ENCODE peak calls at places on chromosomes 11 and 22, in ten cellular contexts. U is fibroblast of the aortic adventitia, D is GM13977, F is cardiac muscle cell, O is OCI-LY7, I is K562, Y is endothelial cell, W is A549, B is breast epithelium, J is astrocyte of the spinal cord. T is an unnamed sample.
A peak's percentile ranks its signal among the peaks of the same experiment; 100 is the strongest.

GRCh38 chr11:70191495-70192140 is 11.5 kb upstream of the FADD start:
- DNase-seq in D (peak; percentile 84), W (peak; percentile 74), U (peak; percentile 47), I (peak; percentile 79), J (peak; percentile 56), B (peak; percentile 52), O (no peak), Y (peak; percentile 90), F (peak; percentile 91), T (peak; percentile 78)

GRCh38 chr11:87260811-87261210 is 223.1 kb downstream of the TMEM135 start:
- DNase-seq in Y (no peak), F (no peak), W (no peak), J (no peak), I (no peak), B (no peak), D (no peak), O (no peak), U (peak; percentile 52), T (no peak)

GRCh38 chr11:83818349-83818748 is 532.2 kb upstream of the CCDC90B start:
- DNase-seq in W (no peak), I (no peak), D (no peak), F (no peak), B (no peak), U (no peak), J (peak; percentile 12), Y (no peak), O (no peak), T (no peak)

GRCh38 chr11:29962243-29962642 is 54.6 kb downstream of the KCNA4 start:
- DNase-seq in U (no peak), B (no peak), F (no peak), Y (peak; percentile 30), W (no peak), D (no peak), I (no peak), J (no peak), O (peak; percentile 7), T (no peak)

GRCh38 chr11:109034341-109034696 is 369.4 kb downstream of the DDX10 start:
- DNase-seq in B (no peak), Y (no peak), I (no peak), J (peak; percentile 67), F (no peak), U (peak; percentile 67), O (no peak), D (no peak), W (no peak), T (no peak)

GRCh38 chr11:123584186-123584585 is 70.2 kb downstream of the SCN3B start:
- DNase-seq in I (no peak), D (no peak), B (no peak), Y (no peak), F (no peak), O (no peak), W (no peak), U (no peak), J (no peak), T (no peak)

GRCh38 chr11:121909571-121909970 is 206.4 kb downstream of the BLID start:
- DNase-seq in D (no peak), F (no peak), J (no peak), U (no peak), I (no peak), B (no peak), O (no peak), W (no peak), Y (no peak), T (no peak)

GRCh38 chr11:124586247-124586860 is 16.6 kb downstream of the OR8A1 start:
- DNase-seq in U (peak; percentile 67), I (peak; percentile 75), J (peak; percentile 72), Y (peak; percentile 69), O (peak; percentile 56), W (peak; percentile 2), B (no peak), F (peak; percentile 67), D (peak; percentile 30), T (peak; percentile 28)

GRCh38 chr11:19673924-19674390 is 38.7 kb upstream of the NAV2 start:
- DNase-seq in Y (no peak), D (no peak), B (peak; percentile 94), I (no peak), F (peak; percentile 69), U (peak; percentile 54), O (no peak), J (peak; percentile 33), W (no peak), T (no peak)

GRCh38 chr11:117495357-117495756 is 167.7 kb downstream of the CEP164 start:
- DNase-seq in F (no peak), I (no peak), O (no peak), Y (no peak), B (no peak), D (no peak), U (no peak), J (no peak), W (no peak), T (no peak)

GRCh38 chr22:50087646-50088045 is 2.2 kb upstream of the MOV10L1 start:
- DNase-seq in I (no peak), D (no peak), W (no peak), O (no peak), B (no peak), J (no peak), Y (no peak), U (no peak), F (no peak), T (no peak)

GRCh38 chr11:27075192-27075591 is 34.6 kb downstream of the BBOX1 start:
- DNase-seq in O (no peak), D (no peak), U (peak; percentile 30), I (no peak), B (no peak), F (no peak), J (peak; percentile 82), W (no peak), Y (no peak), T (no peak)

GRCh38 chr11:33651555-33651954 is 49.1 kb downstream of the C11orf91 start:
- DNase-seq in F (no peak), U (no peak), B (no peak), W (no peak), O (no peak), J (no peak), Y (no peak), I (no peak), D (no peak), T (no peak)

GRCh38 chr11:7657306-7658025 is 15.8 kb downstream of the CYB5R2 start:
- DNase-seq in J (peak; percentile 25), B (no peak), U (peak; percentile 87), D (peak; percentile 28), O (no peak), Y (peak; percentile 60), W (peak; percentile 49), F (peak; percentile 77), I (peak; percentile 76), T (no peak)

GRCh38 chr11:8830641-8831040 is 80.3 kb upstream of the AKIP1 start:
- DNase-seq in B (no peak), I (no peak), U (no peak), F (no peak), W (no peak), O (no peak), D (no peak), Y (no peak), J (no peak), T (no peak)

GRCh38 chr22:36546932-36547331 is 18.0 kb upstream of the EIF3D start:
- DNase-seq in O (no peak), D (no peak), J (peak; percentile 54), U (peak; percentile 59), I (no peak), W (peak; percentile 71), F (no peak), B (no peak), Y (no peak), T (no peak)

GRCh38 chr11:92511522-92512203 is 287.0 kb downstream of the FAT3 start:
- DNase-seq in O (no peak), D (no peak), J (no peak), F (no peak), W (no peak), B (no peak), U (no peak), I (no peak), Y (no peak), T (no peak)
- TF ChIP-seq CTCF in O (no peak), D (no peak), J (no peak), F (no peak), W (no peak), B (no peak), U (no peak), I (no peak), Y (no peak), T (no peak)

DNA sequence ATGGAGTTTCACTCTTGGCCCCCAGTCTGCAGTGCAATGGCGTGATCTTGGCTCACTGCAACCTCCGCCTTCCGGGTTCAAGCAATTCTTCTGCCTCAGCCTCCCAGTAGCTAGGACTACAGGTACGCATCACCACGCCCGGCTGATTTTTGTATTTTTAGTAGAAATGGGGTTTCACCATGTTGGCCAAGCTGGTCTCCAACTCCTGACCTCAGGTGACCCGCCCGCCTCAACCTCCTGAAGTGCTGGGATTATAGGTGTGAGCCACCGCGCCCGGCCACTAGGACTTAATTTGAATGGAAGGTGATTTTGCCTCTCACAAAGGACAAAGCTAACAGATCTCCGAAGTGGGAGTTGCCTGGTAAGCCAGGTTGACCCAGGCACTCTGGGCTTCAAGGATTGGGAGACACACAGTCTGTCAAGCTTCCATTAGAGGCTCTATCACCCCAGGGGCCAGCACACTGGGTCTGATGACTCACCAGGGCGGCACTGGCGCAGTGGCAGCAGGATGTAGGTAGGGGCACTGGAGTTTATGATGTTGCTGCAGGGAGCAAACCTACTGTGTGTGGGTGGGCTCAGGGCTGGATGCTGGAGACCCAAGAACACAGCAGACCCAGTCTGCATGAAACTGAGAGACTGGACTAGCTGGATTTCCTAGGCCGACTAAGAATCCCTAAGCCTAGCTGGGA is 17.8 kb upstream of the KCTD14 start:
- DNase-seq in W (no peak), U (no peak), F (no peak), I (peak; percentile 70), D (no peak), B (no peak), O (no peak), J (no peak), Y (no peak), T (no peak)
- TF ChIP-seq CTCF in W (no peak), U (no peak), F (no peak), I (no peak), D (no peak), B (no peak), O (no peak), J (no peak), Y (no peak), T (no peak)

GRCh38 chr11:129279326-129280026 is 87.4 kb upstream of the ARHGAP32 start:
- DNase-seq in O (no peak), U (peak; percentile 64), Y (peak; percentile 84), J (peak; percentile 72), D (peak; percentile 49), B (peak; percentile 47), I (no peak), W (peak; percentile 57), F (peak; percentile 84), T (peak; percentile 47)
- TF ChIP-seq CTCF in O (no peak), U (no peak), Y (no peak), J (no peak), D (no peak), B (no peak), I (no peak), W (peak; percentile 21), F (no peak), T (peak; percentile 15)

DNA sequence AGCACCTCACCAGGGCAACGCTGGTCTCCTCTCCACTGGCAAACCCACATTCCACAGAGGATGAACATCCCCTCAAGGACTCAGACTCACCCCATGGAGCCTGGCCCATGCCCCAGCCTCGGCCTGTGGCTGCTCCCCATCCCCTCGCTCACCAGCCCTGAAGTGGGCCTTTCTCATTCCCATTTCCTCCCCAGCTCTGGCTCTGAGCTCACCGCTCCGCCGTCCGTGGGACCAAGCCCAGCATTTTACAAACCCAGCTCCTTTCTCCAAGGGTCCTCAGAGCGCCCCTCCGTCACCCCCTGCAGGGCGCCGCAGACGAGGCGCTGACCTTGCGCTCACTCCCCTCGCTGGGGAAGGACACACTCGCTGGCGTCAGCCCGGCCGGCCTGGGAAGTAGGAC is 6.9 kb upstream of the IGF2 start:
- DNase-seq in I (no peak), W (no peak), B (no peak), U (no peak), J (no peak), F (no peak), O (no peak), D (no peak), Y (no peak), T (no peak)
- TF ChIP-seq CTCF in I (no peak), W (no peak), B (no peak), U (no peak), J (no peak), F (no peak), O (no peak), D (no peak), Y (no peak), T (no peak)

T was measured in GM10248.